ENCODE peak calls at places on chromosomes 16 and 17, in eight cellular contexts. One of them, this sample, is unnamed.
A peak's percentile ranks its signal among the peaks of the same experiment; 100 is the strongest.

GRCh38 chr17:74739227-74739831 is 2.3 kb downstream of the RAB37 start:
- DNase-seq in heart right ventricle: no peak
- DNase-seq in CD8-positive, alpha-beta T cell: no peak
- DNase-seq in tibial nerve: no peak
- DNase-seq in sigmoid colon: no peak
- DNase-seq in fibroblast of lung: no peak
- DNase-seq in A549: no peak
- DNase-seq in endothelial cell of umbilical vein: no peak
- DNase-seq in this sample: no peak

GRCh38 chr17:80596760-80597608 is 52.3 kb downstream of the RPTOR start:
- DNase-seq in endothelial cell of umbilical vein: no peak
- DNase-seq in tibial nerve: no peak
- DNase-seq in CD8-positive, alpha-beta T cell: no peak
- DNase-seq in sigmoid colon: no peak
- DNase-seq in A549: no peak
- DNase-seq in fibroblast of lung: no peak
- DNase-seq in heart right ventricle: no peak
- DNase-seq in this sample: no peak

GRCh38 chr16:2867661-2867986 is 9.7 kb upstream of the PRSS22 start:
- DNase-seq in tibial nerve: no peak
- DNase-seq in endothelial cell of umbilical vein: no peak
- DNase-seq in sigmoid colon: no peak
- DNase-seq in A549: no peak
- DNase-seq in CD8-positive, alpha-beta T cell: no peak
- DNase-seq in fibroblast of lung: no peak
- DNase-seq in heart right ventricle: no peak
- DNase-seq in this sample: no peak

GRCh38 chr16:46822270-46822669 is 8.7 kb downstream of the C16orf87 start:
- DNase-seq in fibroblast of lung: peak; percentile 46
- DNase-seq in CD8-positive, alpha-beta T cell: no peak
- DNase-seq in A549: no peak
- DNase-seq in endothelial cell of umbilical vein: no peak
- DNase-seq in heart right ventricle: no peak
- DNase-seq in sigmoid colon: no peak
- DNase-seq in tibial nerve: no peak
- DNase-seq in this sample: no peak

GRCh38 chr16:86553356-86553755 is 1.7 kb downstream of the MTHFSD start:
- DNase-seq in CD8-positive, alpha-beta T cell: no peak
- DNase-seq in A549: no peak
- DNase-seq in heart right ventricle: no peak
- DNase-seq in endothelial cell of umbilical vein: no peak
- DNase-seq in tibial nerve: no peak
- DNase-seq in fibroblast of lung: no peak
- DNase-seq in sigmoid colon: peak; percentile 59
- DNase-seq in this sample: no peak

GRCh38 chr17:65813306-65813705 is 251.9 kb upstream of the AXIN2 start:
- DNase-seq in CD8-positive, alpha-beta T cell: no peak
- DNase-seq in A549: no peak
- DNase-seq in sigmoid colon: no peak
- DNase-seq in tibial nerve: no peak
- DNase-seq in heart right ventricle: no peak
- DNase-seq in endothelial cell of umbilical vein: no peak
- DNase-seq in fibroblast of lung: no peak
- DNase-seq in this sample: no peak

GRCh38 chr17:56478836-56479447 is 114.6 kb upstream of the NOG start:
- DNase-seq in A549: peak; percentile 53
- DNase-seq in tibial nerve: peak; percentile 28
- DNase-seq in fibroblast of lung: peak; percentile 27
- DNase-seq in heart right ventricle: no peak
- DNase-seq in CD8-positive, alpha-beta T cell: no peak
- DNase-seq in sigmoid colon: no peak
- DNase-seq in endothelial cell of umbilical vein: peak; percentile 44
- DNase-seq in this sample: no peak

GRCh38 chr17:47785538-47786123 is 36.0 kb downstream of the OSBPL7 start:
- DNase-seq in sigmoid colon: no peak
- DNase-seq in fibroblast of lung: peak; percentile 20
- DNase-seq in endothelial cell of umbilical vein: peak; percentile 32
- DNase-seq in A549: no peak
- DNase-seq in heart right ventricle: no peak
- DNase-seq in tibial nerve: no peak
- DNase-seq in CD8-positive, alpha-beta T cell: no peak
- DNase-seq in this sample: no peak

GRCh38 chr17:82881900-82882714 is 42.3 kb upstream of the ZNF750 start:
- DNase-seq in heart right ventricle: no peak
- DNase-seq in CD8-positive, alpha-beta T cell: no peak
- DNase-seq in A549: no peak
- DNase-seq in fibroblast of lung: peak; percentile 24
- DNase-seq in endothelial cell of umbilical vein: no peak
- DNase-seq in sigmoid colon: peak; percentile 89
- DNase-seq in tibial nerve: peak; percentile 74
- DNase-seq in this sample: peak; percentile 85

GRCh38 chr17:61955621-61956020 is 27.8 kb upstream of the INTS2 start:
- DNase-seq in A549: no peak
- DNase-seq in endothelial cell of umbilical vein: no peak
- DNase-seq in fibroblast of lung: no peak
- DNase-seq in CD8-positive, alpha-beta T cell: no peak
- DNase-seq in heart right ventricle: no peak
- DNase-seq in tibial nerve: no peak
- DNase-seq in sigmoid colon: no peak
- DNase-seq in this sample: no peak
- H3K4me3 ChIP-seq in A549: no peak overlapping the region
- H3K4me3 ChIP-seq in endothelial cell of umbilical vein: no peak overlapping the region
- H3K4me3 ChIP-seq in fibroblast of lung: no peak overlapping the region
- H3K4me3 ChIP-seq in CD8-positive, alpha-beta T cell: no peak overlapping the region
- H3K4me3 ChIP-seq in heart right ventricle: no peak overlapping the region
- H3K4me3 ChIP-seq in tibial nerve: no peak overlapping the region
- H3K4me3 ChIP-seq in sigmoid colon: no peak overlapping the region
- H3K4me3 ChIP-seq in this sample: no peak overlapping the region

GRCh38 chr17:78715876-78716275 is 66.2 kb downstream of the CYTH1 start:
- DNase-seq in fibroblast of lung: no peak
- DNase-seq in A549: no peak
- DNase-seq in CD8-positive, alpha-beta T cell: no peak
- DNase-seq in endothelial cell of umbilical vein: no peak
- DNase-seq in sigmoid colon: no peak
- DNase-seq in heart right ventricle: no peak
- DNase-seq in tibial nerve: no peak
- DNase-seq in this sample: no peak
- H3K4me3 ChIP-seq in fibroblast of lung: no peak overlapping the region
- H3K4me3 ChIP-seq in A549: no peak overlapping the region
- H3K4me3 ChIP-seq in CD8-positive, alpha-beta T cell: peak overlapping the region; percentile 19
- H3K4me3 ChIP-seq in endothelial cell of umbilical vein: no peak overlapping the region
- H3K4me3 ChIP-seq in sigmoid colon: no peak overlapping the region
- H3K4me3 ChIP-seq in heart right ventricle: no peak overlapping the region
- H3K4me3 ChIP-seq in tibial nerve: no peak overlapping the region
- H3K4me3 ChIP-seq in this sample: no peak overlapping the region

DNA sequence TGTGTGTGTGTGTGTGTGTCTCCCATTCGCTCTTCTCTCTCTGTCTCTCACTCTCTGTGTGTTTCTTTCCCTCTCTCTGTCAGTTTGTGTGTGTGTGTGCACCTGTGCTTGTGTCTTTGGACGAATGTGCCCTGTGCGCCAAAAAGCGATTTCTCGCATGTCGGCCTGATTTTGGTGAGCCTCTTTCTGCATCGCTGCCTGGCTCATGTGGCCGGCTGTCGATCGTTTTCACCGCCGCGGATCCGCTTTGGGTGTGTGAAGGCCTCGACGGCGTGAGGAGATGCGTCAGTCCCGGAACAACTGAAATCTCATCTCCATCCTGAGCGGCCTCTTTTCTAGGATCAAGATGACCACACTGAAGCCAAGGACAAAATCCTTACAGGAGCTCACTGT is 609.0 kb downstream of the KCNJ18 start:
- DNase-seq in CD8-positive, alpha-beta T cell: no peak
- DNase-seq in A549: no peak
- DNase-seq in heart right ventricle: no peak
- DNase-seq in tibial nerve: no peak
- DNase-seq in fibroblast of lung: no peak
- DNase-seq in sigmoid colon: no peak
- DNase-seq in endothelial cell of umbilical vein: no peak
- DNase-seq in this sample: no peak
- H3K4me3 ChIP-seq in CD8-positive, alpha-beta T cell: no peak overlapping the region
- H3K4me3 ChIP-seq in A549: no peak overlapping the region
- H3K4me3 ChIP-seq in heart right ventricle: no peak overlapping the region
- H3K4me3 ChIP-seq in tibial nerve: no peak overlapping the region
- H3K4me3 ChIP-seq in fibroblast of lung: no peak overlapping the region
- H3K4me3 ChIP-seq in sigmoid colon: no peak overlapping the region
- H3K4me3 ChIP-seq in endothelial cell of umbilical vein: no peak overlapping the region
- H3K4me3 ChIP-seq in this sample: no peak overlapping the region

DNA sequence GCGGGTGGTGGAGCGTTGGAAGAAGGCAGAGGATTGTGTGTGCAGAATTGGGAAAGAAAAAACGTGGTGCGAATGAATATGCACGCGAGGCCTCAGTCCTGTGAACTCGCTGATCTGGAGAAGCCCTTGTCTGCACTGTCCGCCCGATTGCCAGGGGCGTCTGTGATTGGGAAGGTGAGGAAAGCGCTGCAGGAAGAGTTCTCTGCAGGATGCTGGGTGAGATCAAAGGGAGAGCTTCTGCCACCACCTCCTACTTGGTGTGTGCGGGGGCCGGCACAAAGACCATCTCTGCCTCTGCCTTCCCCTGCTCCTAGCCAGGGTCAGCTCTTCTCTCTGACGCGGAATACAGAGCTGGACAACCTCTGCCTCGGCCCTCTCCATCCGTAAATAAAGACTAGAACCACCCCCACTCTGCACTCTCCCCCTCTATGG is 841 bp upstream of the RAB5C start:
- DNase-seq in tibial nerve: no peak
- DNase-seq in A549: no peak
- DNase-seq in heart right ventricle: no peak
- DNase-seq in fibroblast of lung: no peak
- DNase-seq in CD8-positive, alpha-beta T cell: no peak
- DNase-seq in sigmoid colon: no peak
- DNase-seq in endothelial cell of umbilical vein: no peak
- DNase-seq in this sample: no peak
- H3K4me3 ChIP-seq in tibial nerve: peak overlapping the region; percentile 34
- H3K4me3 ChIP-seq in A549: peak overlapping the region; percentile 86
- H3K4me3 ChIP-seq in heart right ventricle: peak overlapping the region; percentile 76
- H3K4me3 ChIP-seq in fibroblast of lung: peak overlapping the region; percentile 56
- H3K4me3 ChIP-seq in CD8-positive, alpha-beta T cell: peak overlapping the region; percentile 47
- H3K4me3 ChIP-seq in sigmoid colon: peak overlapping the region; percentile 94
- H3K4me3 ChIP-seq in endothelial cell of umbilical vein: peak overlapping the region; percentile 67
- H3K4me3 ChIP-seq in this sample: no peak overlapping the region

GRCh38 chr16:66705790-66706505 is 9.4 kb upstream of the CMTM4 start:
- DNase-seq in sigmoid colon: peak; percentile 81
- DNase-seq in tibial nerve: peak; percentile 41
- DNase-seq in A549: no peak
- DNase-seq in CD8-positive, alpha-beta T cell: no peak
- DNase-seq in endothelial cell of umbilical vein: peak; percentile 24
- DNase-seq in fibroblast of lung: no peak
- DNase-seq in heart right ventricle: peak; percentile 84
- DNase-seq in this sample: peak; percentile 87
- H3K4me3 ChIP-seq in sigmoid colon: no peak overlapping the region
- H3K4me3 ChIP-seq in tibial nerve: no peak overlapping the region
- H3K4me3 ChIP-seq in A549: no peak overlapping the region
- H3K4me3 ChIP-seq in CD8-positive, alpha-beta T cell: no peak overlapping the region
- H3K4me3 ChIP-seq in endothelial cell of umbilical vein: no peak overlapping the region
- H3K4me3 ChIP-seq in fibroblast of lung: no peak overlapping the region
- H3K4me3 ChIP-seq in heart right ventricle: no peak overlapping the region
- H3K4me3 ChIP-seq in this sample: no peak overlapping the region

DNA sequence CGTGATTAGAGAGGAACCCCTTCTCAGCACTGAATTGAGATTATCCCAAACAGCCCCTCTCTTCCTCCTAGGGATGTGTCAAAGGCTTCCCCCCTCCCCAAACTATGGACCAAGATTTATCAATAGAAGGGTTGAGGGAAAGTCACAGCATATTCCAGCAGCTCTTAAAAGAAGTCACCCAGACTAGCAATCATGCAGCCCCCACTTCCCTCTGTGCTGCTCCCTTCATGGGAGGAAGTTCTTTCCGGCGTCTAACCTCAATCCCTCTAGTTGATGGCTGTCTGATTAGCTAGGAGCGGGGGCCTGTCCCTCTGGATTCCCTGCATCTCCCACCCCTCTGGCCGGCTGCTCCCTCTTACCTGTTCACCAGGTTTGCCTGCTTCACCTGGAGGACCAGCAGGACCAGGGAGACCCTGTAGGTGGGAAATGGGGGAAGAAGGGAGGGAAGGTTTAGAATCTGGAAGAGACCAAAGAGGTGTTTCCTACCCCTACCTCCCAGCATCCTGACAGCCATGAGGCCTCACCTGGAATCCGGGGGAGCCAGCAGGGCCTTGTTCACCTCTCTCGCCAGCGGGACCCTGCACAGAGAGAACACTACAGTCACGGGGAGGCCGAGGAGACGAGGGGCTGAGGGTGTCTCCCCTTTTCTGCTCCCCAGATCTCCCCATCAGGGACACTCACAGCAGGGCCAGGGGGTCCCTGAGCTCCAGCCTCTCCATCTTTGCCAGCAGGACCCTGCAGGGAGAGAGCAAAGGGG is 9.1 kb downstream of the COL1A1 start:
- DNase-seq in fibroblast of lung: no peak
- DNase-seq in A549: no peak
- DNase-seq in CD8-positive, alpha-beta T cell: no peak
- DNase-seq in tibial nerve: no peak
- DNase-seq in heart right ventricle: no peak
- DNase-seq in endothelial cell of umbilical vein: no peak
- DNase-seq in sigmoid colon: no peak
- DNase-seq in this sample: no peak
- H3K4me3 ChIP-seq in fibroblast of lung: no peak overlapping the region
- H3K4me3 ChIP-seq in A549: no peak overlapping the region
- H3K4me3 ChIP-seq in CD8-positive, alpha-beta T cell: no peak overlapping the region
- H3K4me3 ChIP-seq in tibial nerve: no peak overlapping the region
- H3K4me3 ChIP-seq in heart right ventricle: no peak overlapping the region
- H3K4me3 ChIP-seq in endothelial cell of umbilical vein: no peak overlapping the region
- H3K4me3 ChIP-seq in sigmoid colon: no peak overlapping the region
- H3K4me3 ChIP-seq in this sample: no peak overlapping the region